ENCODE peak calls at places on chromosomes 12 and 14, in four cellular contexts. Y, U, F and P are unnamed samples.

GRCh38 chr12:111715242-111715641 is 29.4 kb downstream of the ACAD10 start:
- DNase-seq in Y (peak), U (no peak), F (no peak), P (no peak)

GRCh38 chr12:60231301-60231700 is 635.5 kb downstream of the SLC16A7 start:
- DNase-seq in Y (no peak), U (no peak), F (no peak), P (no peak)

GRCh38 chr12:113222730-113223531 is 1.7 kb downstream of the TPCN1 start:
- DNase-seq in Y (peak), U (no peak), F (no peak), P (peak)

GRCh38 chr12:105641742-105642141 is 311.3 kb downstream of the C12orf75 start:
- DNase-seq in Y (no peak), U (no peak), F (no peak), P (no peak)

GRCh38 chr14:96201965-96202364 is 2.7 kb upstream of the BDKRB2 start:
- DNase-seq in Y (no peak), U (no peak), F (no peak), P (no peak)

GRCh38 chr14:27184371-27184901 is 586.6 kb upstream of the NOVA1 start:
- DNase-seq in Y (no peak), U (no peak), F (no peak), P (no peak)

GRCh38 chr12:57129311-57130288 is 1.3 kb downstream of the LRP1 start:
- DNase-seq in Y (no peak), U (no peak), F (no peak), P (no peak)

GRCh38 chr14:32047791-32048190 is 29.3 kb upstream of the ARHGAP5 start:
- DNase-seq in Y (no peak), U (no peak), F (no peak), P (no peak)

GRCh38 chr14:75969891-75970290 is 11.9 kb downstream of the TGFB3 start:
- DNase-seq in Y (no peak), U (no peak), F (no peak), P (no peak)

GRCh38 chr14:86346818-86347384 is 817.0 kb downstream of the FLRT2 start:
- DNase-seq in Y (no peak), U (no peak), F (no peak), P (no peak)

GRCh38 chr14:61569783-61570182 is 125.5 kb upstream of the HIF1A start:
- DNase-seq in Y (peak), U (no peak), F (no peak), P (no peak)

GRCh38 chr12:40446385-40446784 is 221.6 kb downstream of the LRRK2 start:
- DNase-seq in Y (peak), U (no peak), F (peak), P (peak)

GRCh38 chr14:81584495-81584894 is 50.8 kb upstream of the SEL1L start:
- DNase-seq in Y (no peak), U (no peak), F (no peak), P (no peak)

GRCh38 chr12:119227292-119227691 is 48.6 kb downstream of the HSPB8 start:
- DNase-seq in Y (no peak), U (no peak), F (no peak), P (no peak)

GRCh38 chr14:59438148-59438766 is 26.9 kb downstream of the GPR135 start:
- DNase-seq in Y (no peak), U (no peak), F (no peak), P (no peak)

GRCh38 chr12:52877242-52877641 is 27.6 kb downstream of the KRT8 start:
- DNase-seq in Y (no peak), U (no peak), F (no peak), P (no peak)

GRCh38 chr12:1886396-1887008 is 31.9 kb downstream of the CACNA2D4 start:
- DNase-seq in Y (no peak), U (no peak), F (no peak), P (peak)

GRCh38 chr12:62631531-62632520 is 165.2 kb downstream of the MON2 start:
- DNase-seq in Y (peak), U (no peak), F (no peak), P (no peak)

GRCh38 chr14:95313707-95314106 is 6.0 kb downstream of the CLMN start:
- DNase-seq in Y (peak), U (no peak), F (no peak), P (no peak)

GRCh38 chr14:26175659-26176058 is 422.2 kb downstream of the NOVA1 start:
- DNase-seq in Y (no peak), U (no peak), F (no peak), P (no peak)

GRCh38 chr12:119695034-119695433 is 27.1 kb downstream of the PRKAB1 start:
- DNase-seq in Y (peak), U (no peak), F (peak), P (no peak)

GRCh38 chr12:58500399-58500798 is 419.9 kb downstream of the LRIG3 start:
- DNase-seq in Y (no peak), U (no peak), F (no peak), P (no peak)

GRCh38 chr14:92471919-92472318 is 41.7 kb upstream of the RIN3 start:
- DNase-seq in Y (peak), U (no peak), F (no peak), P (no peak)

GRCh38 chr14:32352631-32353030 is 23.5 kb downstream of the AKAP6 start:
- DNase-seq in Y (no peak), U (no peak), F (no peak), P (no peak)

GRCh38 chr14:79443602-79444001 is 767.7 kb downstream of the DIO2 start:
- DNase-seq in Y (no peak), U (no peak), F (no peak), P (no peak)

GRCh38 chr12:102052192-102053061 is 9.4 kb downstream of the WASHC3 start:
- DNase-seq in Y (no peak), U (no peak), F (no peak), P (no peak)

GRCh38 chr12:13630354-13630753 is 351.0 kb downstream of the GRIN2B start:
- DNase-seq in Y (no peak), U (no peak), F (no peak), P (no peak)

GRCh38 chr14:55477680-55478079 is 37.3 kb upstream of the TBPL2 start:
- DNase-seq in Y (no peak), U (no peak), F (no peak), P (no peak)

GRCh38 chr12:4106617-4107016 is 166.9 kb upstream of the CCND2 start:
- DNase-seq in Y (no peak), U (no peak), F (no peak), P (no peak)

GRCh38 chr12:49811136-49811535 is 17.1 kb downstream of the NCKAP5L start:
- DNase-seq in Y (no peak), U (no peak), F (no peak), P (no peak)

GRCh38 chr12:3315201-3315661 is 175.8 kb upstream of the PRMT8 start:
- DNase-seq in Y (no peak), U (no peak), F (no peak), P (no peak)

GRCh38 chr12:69062838-69063237 is 129.9 kb upstream of the CPM start:
- DNase-seq in Y (no peak), U (no peak), F (no peak), P (no peak)

GRCh38 chr12:120598674-120599463 is 17.7 kb upstream of the POP5 start:
- DNase-seq in Y (peak), U (no peak), F (peak), P (no peak)

GRCh38 chr12:56358836-56359532 is 923 bp downstream of the STAT2 start:
- DNase-seq in Y (no peak), U (no peak), F (peak), P (no peak)

GRCh38 chr12:102201662-102202061 is 4.0 kb upstream of the PMCH start:
- DNase-seq in Y (no peak), U (no peak), F (no peak), P (no peak)

GRCh38 chr12:109445224-109445623 is 31.9 kb downstream of the KCTD10 start:
- DNase-seq in Y (no peak), U (no peak), F (no peak), P (no peak)

DNA sequence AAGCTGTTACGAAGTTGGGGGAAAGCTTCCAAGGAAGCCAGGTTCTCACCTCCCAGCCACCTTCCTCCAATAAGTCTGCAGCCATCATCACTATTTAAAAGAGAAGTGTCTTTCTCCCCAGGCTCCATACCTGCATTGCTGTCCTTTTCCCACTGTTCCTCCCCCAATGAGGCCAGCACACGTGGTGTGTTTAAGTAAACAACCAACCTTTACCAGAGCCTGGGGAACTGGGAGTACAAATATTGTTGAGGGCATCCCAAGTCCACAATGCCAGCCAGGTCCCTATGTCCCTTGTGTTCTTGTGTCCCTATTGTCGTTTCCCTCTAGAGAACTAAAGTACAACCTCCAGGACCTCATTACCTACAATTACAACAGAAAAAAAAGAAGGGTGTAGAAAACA is 49.2 kb upstream of the PNMA1 start:
- DNase-seq in Y (peak), U (no peak), F (no peak), P (no peak)
- TF ChIP-seq FOXK2 in Y (peak), U (no peak), F (no peak), P (no peak)

DNA sequence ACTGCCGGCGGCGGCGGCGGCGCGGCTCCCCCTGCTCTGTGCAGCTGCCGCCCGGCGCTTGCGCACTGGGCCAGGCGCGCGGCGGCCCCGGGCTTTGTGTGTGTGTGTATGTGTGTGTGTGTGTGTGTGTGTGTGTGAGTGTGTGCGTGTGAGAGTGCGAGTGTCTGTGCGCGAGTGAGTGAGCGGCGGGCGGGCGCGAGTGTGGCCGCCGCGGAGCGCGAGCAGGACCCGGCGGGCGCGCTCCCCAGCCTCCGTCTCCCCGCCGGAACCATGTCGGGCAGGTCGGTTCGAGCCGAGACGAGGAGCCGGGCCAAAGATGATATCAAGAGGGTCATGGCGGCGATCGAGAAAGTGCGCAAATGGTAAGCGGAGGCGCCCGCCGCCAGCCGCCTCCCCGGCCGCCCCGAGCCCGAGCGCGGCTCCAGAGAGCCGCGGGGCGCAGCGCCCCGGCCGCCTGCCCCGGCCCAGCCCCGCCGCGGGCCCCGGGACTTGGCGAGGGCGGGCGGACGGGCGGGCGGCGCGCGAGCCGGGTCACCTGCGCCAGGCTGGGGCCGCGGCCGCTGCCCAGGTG is at the start of gene BCL7A:
- DNase-seq in Y (peak), U (no peak), F (peak), P (peak)
- TF ChIP-seq FOXK2 in Y (no peak), U (no peak), F (no peak), P (no peak)

DNA sequence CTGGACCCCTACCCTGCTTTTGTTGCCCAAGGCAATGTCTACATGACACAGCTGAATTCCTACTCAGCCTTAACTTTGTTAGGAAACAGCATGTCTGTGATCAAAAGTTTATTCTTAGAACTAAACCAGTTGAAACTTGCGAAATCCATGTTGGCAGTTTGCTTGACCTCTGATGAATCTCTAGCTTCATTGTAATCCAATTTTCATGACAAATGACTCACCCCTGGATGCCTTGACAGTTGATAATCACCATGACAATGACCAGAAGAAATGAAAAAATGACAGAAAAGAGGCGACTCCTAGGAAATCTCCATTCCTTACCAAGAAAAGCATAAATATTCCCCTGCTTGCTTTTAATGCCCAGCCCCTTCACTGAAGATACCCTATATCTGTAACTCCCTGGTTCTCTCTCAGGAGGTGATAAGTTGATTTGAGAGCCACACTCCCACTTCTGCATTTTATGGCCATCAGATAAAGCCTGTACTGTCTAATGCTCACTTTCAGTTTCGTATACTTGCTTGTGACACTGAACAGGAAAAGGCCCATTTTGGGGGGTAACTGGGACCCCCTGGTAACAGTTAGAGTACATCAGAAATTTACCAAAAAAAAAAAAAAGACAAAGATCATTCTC is 148.6 kb upstream of the SYT10 start:
- DNase-seq in Y (no peak), U (no peak), F (peak), P (no peak)
- TF ChIP-seq FOXK2 in Y (no peak), U (no peak), F (peak), P (no peak)

GRCh38 chr12:90038290-90038689 is 329.7 kb upstream of the ATP2B1 start:
- DNase-seq in Y (no peak), U (no peak), F (no peak), P (no peak)

GRCh38 chr12:90044069-90044468 is 335.4 kb upstream of the ATP2B1 start:
- DNase-seq in Y (no peak), U (no peak), F (no peak), P (no peak)

GRCh38 chr12:90045559-90045958 is 336.9 kb upstream of the ATP2B1 start:
- DNase-seq in Y (no peak), U (no peak), F (no peak), P (no peak)

GRCh38 chr12:90037740-90038139 is 329.1 kb upstream of the ATP2B1 start:
- DNase-seq in Y (no peak), U (no peak), F (no peak), P (no peak)

GRCh38 chr12:90043264-90043663 is 334.6 kb upstream of the ATP2B1 start:
- DNase-seq in Y (no peak), U (no peak), F (peak), P (no peak)
- TF ChIP-seq FOXK2 in Y (no peak), U (no peak), F (no peak), P (no peak)

GRCh38 chr12:95919110-95919509 is 23.3 kb downstream of the CCDC38 start:
- DNase-seq in Y (no peak), U (no peak), F (no peak), P (no peak)

GRCh38 chr12:95922231-95922630 is 20.2 kb downstream of the CCDC38 start:
- DNase-seq in Y (no peak), U (no peak), F (no peak), P (no peak)

GRCh38 chr12:95918194-95918993 is 24.0 kb downstream of the CCDC38 start:
- DNase-seq in Y (peak), U (no peak), F (peak), P (peak)
- TF ChIP-seq FOXK2 in Y (no peak), U (no peak), F (no peak), P (no peak)